ENCODE peak calls at places on chromosomes 13 and 19, in six cellular contexts. R is CD4-positive, alpha-beta T cell; W is foreskin fibroblast; A is dorsolateral prefrontal cortex; V is mucosa of descending colon; G is IMR-90. O is an unnamed sample.

GRCh38 chr13:98105929-98106336 is 37.0 kb upstream of the FARP1 start:
- DNase-seq in R (no peak), A (no peak), G (peak), W (peak), V (no peak), O (no peak)

GRCh38 chr13:99200433-99201167 is at the start of gene UBAC2:
- DNase-seq in W (peak), R (peak), G (peak), A (peak), V (peak), O (peak)

GRCh38 chr13:51829236-51829899 is 15.6 kb downstream of the TMEM272 start:
- DNase-seq in W (no peak), A (no peak), R (no peak), G (no peak), V (no peak), O (no peak)

GRCh38 chr13:20923272-20923671 is 20.7 kb upstream of the XPO4 start:
- DNase-seq in W (no peak), V (no peak), G (no peak), A (peak), R (no peak), O (no peak)

GRCh38 chr19:45995715-45996385 is 583 bp downstream of the CCDC61 start:
- DNase-seq in W (no peak), R (no peak), V (no peak), A (no peak), G (peak), O (no peak)

GRCh38 chr19:33252971-33253370 is 27.3 kb upstream of the SLC7A10 start:
- DNase-seq in V (no peak), A (no peak), W (no peak), R (no peak), G (no peak), O (no peak)

GRCh38 chr19:14979136-14979497 is 547 bp downstream of the SLC1A6 start:
- DNase-seq in W (no peak), A (no peak), R (no peak), V (no peak), G (no peak), O (no peak)

GRCh38 chr13:50125556-50126377 is 110.5 kb downstream of the KCNRG start:
- DNase-seq in R (peak), V (peak), W (peak), A (peak), G (peak), O (peak)

GRCh38 chr13:40485611-40486517 is 180.6 kb downstream of the FOXO1 start:
- DNase-seq in R (peak), V (no peak), W (no peak), G (no peak), A (no peak), O (no peak)

GRCh38 chr19:13007292-13008045 is 12.2 kb downstream of the NFIX start:
- DNase-seq in A (no peak), V (peak), R (no peak), W (no peak), G (no peak), O (no peak)

DNA sequence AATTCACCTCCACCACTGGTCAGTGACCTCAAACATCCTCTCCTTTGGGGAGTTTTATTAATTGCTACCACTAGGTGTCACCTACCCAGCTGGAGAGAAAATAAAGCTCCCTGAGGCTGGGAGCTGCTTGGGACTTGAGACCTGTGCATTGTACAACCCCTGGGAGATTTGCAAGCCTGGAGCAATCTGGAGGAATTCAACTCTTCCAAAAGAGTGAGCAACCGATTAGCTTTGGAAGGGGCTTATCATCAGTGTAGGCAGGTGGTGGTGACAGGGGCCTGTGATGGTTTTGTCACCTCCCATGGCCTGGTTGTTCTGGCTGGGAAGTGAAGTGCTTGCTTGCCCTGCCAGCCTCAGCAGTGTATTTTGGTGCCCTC is 30.2 kb upstream of the FRY start:
- DNase-seq in G (peak), R (no peak), A (no peak), W (peak), V (no peak), O (no peak)
- TF ChIP-seq CTCF in G (peak), R (peak), A (peak), W (peak), V (peak), O (peak)

DNA sequence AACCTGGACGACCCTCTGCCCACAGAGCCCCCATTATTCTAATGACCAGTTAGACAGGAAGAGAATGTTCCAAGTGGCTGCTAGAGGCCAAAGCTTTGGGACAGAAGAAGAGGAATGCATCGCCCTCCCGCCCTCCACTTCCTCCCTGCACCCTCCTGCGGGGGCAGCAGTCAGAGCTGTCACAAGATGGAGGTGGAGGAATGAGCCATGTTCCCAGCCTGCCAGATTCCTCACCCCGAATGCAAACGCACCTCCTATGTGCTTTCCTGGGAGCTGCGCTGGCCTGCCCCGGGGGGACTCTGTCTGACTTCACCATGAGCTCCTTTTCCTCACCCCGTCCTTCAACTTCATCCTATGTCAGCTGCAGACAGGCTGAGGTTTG is 1.7 kb downstream of the YJEFN3 start:
- DNase-seq in R (no peak), G (peak), V (no peak), A (no peak), W (no peak), O (no peak)
- TF ChIP-seq CTCF in R (no peak), G (no peak), V (no peak), A (no peak), W (no peak), O (no peak)

GRCh38 chr13:43026262-43026661 is 2.9 kb downstream of the DNAJC15 start:
- DNase-seq in R (no peak), V (no peak), A (no peak), W (no peak), G (no peak), O (no peak)

GRCh38 chr13:43021926-43022670 is 1.3 kb upstream of the DNAJC15 start:
- DNase-seq in V (no peak), R (no peak), W (no peak), G (peak), A (no peak), O (no peak)

GRCh38 chr13:43019811-43020210 is 3.6 kb upstream of the DNAJC15 start:
- DNase-seq in V (no peak), R (no peak), G (no peak), A (no peak), W (no peak), O (no peak)

GRCh38 chr13:43020794-43021193 is 2.6 kb upstream of the DNAJC15 start:
- DNase-seq in W (no peak), A (no peak), G (no peak), R (no peak), V (no peak), O (no peak)

GRCh38 chr13:43023244-43023931 is at the start of gene DNAJC15:
- DNase-seq in G (peak), A (peak), R (peak), W (peak), V (peak), O (peak)
- TF ChIP-seq CTCF in G (peak), A (no peak), R (no peak), W (no peak), V (no peak), O (no peak)

DNA sequence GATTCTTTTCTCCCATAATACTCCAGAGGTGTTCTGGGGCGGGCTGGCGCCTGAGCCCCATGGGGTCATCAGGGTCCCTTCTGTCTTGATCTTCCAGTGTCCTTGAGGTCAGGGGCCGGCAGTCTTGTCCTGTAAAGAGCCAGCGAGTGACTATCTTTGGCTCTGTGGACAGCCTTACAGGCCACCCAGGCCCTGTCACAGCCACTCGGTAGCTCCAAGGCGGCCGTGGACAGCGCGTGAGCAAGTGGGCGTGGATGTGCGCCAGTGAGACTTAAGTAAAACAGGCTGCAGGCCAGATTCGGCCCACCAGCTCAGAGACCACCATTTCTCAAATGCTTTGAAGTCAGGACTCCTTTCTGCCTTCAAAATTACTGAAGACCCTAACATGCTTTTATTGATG is 3.7 kb downstream of the ZNF444 start:
- DNase-seq in G (no peak), W (no peak), V (no peak), R (no peak), A (no peak), O (no peak)
- TF ChIP-seq CTCF in G (no peak), W (no peak), V (no peak), R (no peak), A (no peak), O (no peak)

DNA sequence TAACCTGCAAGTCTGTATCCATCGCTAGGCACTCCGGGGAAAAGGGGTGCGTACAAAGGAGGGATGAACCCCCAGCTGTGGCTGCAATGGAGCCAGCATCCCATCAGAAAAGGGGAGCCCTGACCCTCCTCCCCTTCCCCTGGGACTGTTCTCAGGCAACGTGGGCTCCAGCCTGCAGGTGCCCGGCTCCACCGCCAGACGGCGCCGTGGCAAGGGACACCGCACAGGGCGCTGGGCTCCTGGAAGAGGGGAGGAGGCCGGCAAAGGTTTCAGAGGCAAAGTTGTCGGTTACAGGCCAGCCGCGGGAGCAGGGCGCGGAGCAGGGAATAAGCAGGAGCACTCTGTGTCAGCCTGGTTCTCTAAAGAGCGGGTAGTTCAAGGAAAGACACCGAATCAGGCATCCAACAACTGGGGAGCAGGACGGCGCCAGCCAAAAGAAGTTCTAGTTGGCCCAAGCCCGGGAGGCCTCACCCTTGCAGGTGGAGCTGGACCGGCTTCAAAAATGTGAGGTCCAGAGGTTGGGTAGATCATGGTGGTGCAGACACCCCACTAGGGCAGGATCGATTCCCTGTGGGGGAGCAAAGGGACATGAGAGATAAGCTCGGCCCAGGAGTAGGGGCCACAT is 53.0 kb upstream of the ATP12A start:
- DNase-seq in W (no peak), G (no peak), V (peak), R (no peak), A (no peak), O (peak)
- TF ChIP-seq CTCF in W (peak), G (peak), V (no peak), R (no peak), A (no peak), O (peak)

GRCh38 chr13:64339373-64340063 is 2890.6 kb downstream of the PCDH9 start:
- DNase-seq in R (no peak), V (no peak), A (no peak), G (no peak), W (no peak), O (no peak)

GRCh38 chr13:64333888-64334287 is 2896.2 kb downstream of the PCDH9 start:
- DNase-seq in V (no peak), W (no peak), A (no peak), G (no peak), R (no peak), O (no peak)

GRCh38 chr13:64338671-64339070 is 2891.5 kb downstream of the PCDH9 start:
- DNase-seq in V (no peak), A (no peak), W (no peak), G (no peak), R (no peak), O (no peak)
- TF ChIP-seq CTCF in V (no peak), A (no peak), W (no peak), G (no peak), R (no peak), O (no peak)

GRCh38 chr19:40392123-40392522 is 2.1 kb upstream of the HIPK4 start:
- DNase-seq in G (no peak), W (no peak), R (no peak), V (no peak), A (no peak), O (no peak)
- TF ChIP-seq CTCF in G (no peak), W (no peak), R (no peak), V (no peak), A (no peak), O (no peak)